ENCODE peak calls at places on chromosomes 3 and 15, in six cellular contexts. One of them, this sample, is unnamed.

GRCh38 chr15:40357723-40358491 is at the start of gene DISP2:
- DNase-seq in foreskin fibroblast: peak; percentile 92
- DNase-seq in activated CD8-positive, alpha-beta memory T cell treated with anti-CD3 and anti-CD28 coated beads for 4 hours: peak; percentile 71
- DNase-seq in activated B cell treated with CpG ODN at 0.5 μM for 24 hours: peak; percentile 93
- DNase-seq in HEK293T: peak; percentile 92
- DNase-seq in breast epithelium: peak; percentile 88
- DNase-seq in this sample: peak; percentile 75

GRCh38 chr15:85642693-85643058 is 152.0 kb downstream of the KLHL25 start:
- DNase-seq in breast epithelium: no peak
- DNase-seq in foreskin fibroblast: peak; percentile 24
- DNase-seq in activated CD8-positive, alpha-beta memory T cell treated with anti-CD3 and anti-CD28 coated beads for 4 hours: no peak
- DNase-seq in HEK293T: no peak
- DNase-seq in activated B cell treated with CpG ODN at 0.5 μM for 24 hours: no peak
- DNase-seq in this sample: no peak

GRCh38 chr3:119580148-119580760 is 962 bp downstream of the ADPRH start:
- DNase-seq in foreskin fibroblast: peak; percentile 45
- DNase-seq in HEK293T: no peak
- DNase-seq in activated B cell treated with CpG ODN at 0.5 μM for 24 hours: peak; percentile 42
- DNase-seq in activated CD8-positive, alpha-beta memory T cell treated with anti-CD3 and anti-CD28 coated beads for 4 hours: no peak
- DNase-seq in breast epithelium: no peak
- DNase-seq in this sample: peak; percentile 11

GRCh38 chr15:79602731-79603130 is 170.6 kb downstream of the MINAR1 start:
- DNase-seq in foreskin fibroblast: no peak
- DNase-seq in HEK293T: no peak
- DNase-seq in activated B cell treated with CpG ODN at 0.5 μM for 24 hours: no peak
- DNase-seq in breast epithelium: no peak
- DNase-seq in activated CD8-positive, alpha-beta memory T cell treated with anti-CD3 and anti-CD28 coated beads for 4 hours: no peak
- DNase-seq in this sample: no peak

GRCh38 chr15:60390931-60391501 is 6.8 kb downstream of the ANXA2 start:
- DNase-seq in HEK293T: no peak
- DNase-seq in foreskin fibroblast: peak; percentile 95
- DNase-seq in activated CD8-positive, alpha-beta memory T cell treated with anti-CD3 and anti-CD28 coated beads for 4 hours: no peak
- DNase-seq in breast epithelium: no peak
- DNase-seq in activated B cell treated with CpG ODN at 0.5 μM for 24 hours: no peak
- DNase-seq in this sample: no peak

GRCh38 chr3:66001626-66002025 is 37.1 kb downstream of the MAGI1 start:
- DNase-seq in HEK293T: no peak
- DNase-seq in activated CD8-positive, alpha-beta memory T cell treated with anti-CD3 and anti-CD28 coated beads for 4 hours: no peak
- DNase-seq in breast epithelium: no peak
- DNase-seq in foreskin fibroblast: no peak
- DNase-seq in activated B cell treated with CpG ODN at 0.5 μM for 24 hours: no peak
- DNase-seq in this sample: no peak

GRCh38 chr15:79035111-79035601 is 55.4 kb downstream of the RASGRF1 start:
- DNase-seq in activated B cell treated with CpG ODN at 0.5 μM for 24 hours: no peak
- DNase-seq in breast epithelium: no peak
- DNase-seq in activated CD8-positive, alpha-beta memory T cell treated with anti-CD3 and anti-CD28 coated beads for 4 hours: no peak
- DNase-seq in foreskin fibroblast: peak; percentile 28
- DNase-seq in HEK293T: no peak
- DNase-seq in this sample: no peak

GRCh38 chr3:69452295-69452694 is 66.4 kb upstream of the FRMD4B start:
- DNase-seq in activated CD8-positive, alpha-beta memory T cell treated with anti-CD3 and anti-CD28 coated beads for 4 hours: no peak
- DNase-seq in HEK293T: no peak
- DNase-seq in activated B cell treated with CpG ODN at 0.5 μM for 24 hours: no peak
- DNase-seq in breast epithelium: no peak
- DNase-seq in foreskin fibroblast: no peak
- DNase-seq in this sample: no peak

GRCh38 chr3:4351164-4351855 is 48.1 kb downstream of the SETMAR start:
- DNase-seq in breast epithelium: no peak
- DNase-seq in HEK293T: no peak
- DNase-seq in activated B cell treated with CpG ODN at 0.5 μM for 24 hours: no peak
- DNase-seq in foreskin fibroblast: peak; percentile 50
- DNase-seq in activated CD8-positive, alpha-beta memory T cell treated with anti-CD3 and anti-CD28 coated beads for 4 hours: peak; percentile 25
- DNase-seq in this sample: no peak

GRCh38 chr3:30770387-30770786 is 124.1 kb downstream of the GADL1 start:
- DNase-seq in foreskin fibroblast: peak; percentile 98
- DNase-seq in breast epithelium: no peak
- DNase-seq in activated CD8-positive, alpha-beta memory T cell treated with anti-CD3 and anti-CD28 coated beads for 4 hours: no peak
- DNase-seq in HEK293T: no peak
- DNase-seq in activated B cell treated with CpG ODN at 0.5 μM for 24 hours: no peak
- DNase-seq in this sample: no peak

GRCh38 chr3:154795582-154795981 is 284.5 kb upstream of the MME start:
- DNase-seq in foreskin fibroblast: peak; percentile 95
- DNase-seq in breast epithelium: no peak
- DNase-seq in activated B cell treated with CpG ODN at 0.5 μM for 24 hours: no peak
- DNase-seq in HEK293T: no peak
- DNase-seq in activated CD8-positive, alpha-beta memory T cell treated with anti-CD3 and anti-CD28 coated beads for 4 hours: no peak
- DNase-seq in this sample: no peak

GRCh38 chr3:72114773-72115172 is 329.8 kb upstream of the PROK2 start:
- DNase-seq in foreskin fibroblast: no peak
- DNase-seq in HEK293T: no peak
- DNase-seq in activated CD8-positive, alpha-beta memory T cell treated with anti-CD3 and anti-CD28 coated beads for 4 hours: no peak
- DNase-seq in activated B cell treated with CpG ODN at 0.5 μM for 24 hours: no peak
- DNase-seq in breast epithelium: no peak
- DNase-seq in this sample: no peak

GRCh38 chr3:46852839-46853355 is 10.3 kb downstream of the MYL3 start:
- DNase-seq in activated CD8-positive, alpha-beta memory T cell treated with anti-CD3 and anti-CD28 coated beads for 4 hours: no peak
- DNase-seq in breast epithelium: no peak
- DNase-seq in activated B cell treated with CpG ODN at 0.5 μM for 24 hours: no peak
- DNase-seq in HEK293T: no peak
- DNase-seq in foreskin fibroblast: no peak
- DNase-seq in this sample: no peak

GRCh38 chr15:55267401-55268053 is 22.1 kb downstream of the RAB27A start:
- DNase-seq in breast epithelium: no peak
- DNase-seq in HEK293T: no peak
- DNase-seq in foreskin fibroblast: peak; percentile 23
- DNase-seq in activated CD8-positive, alpha-beta memory T cell treated with anti-CD3 and anti-CD28 coated beads for 4 hours: peak; percentile 47
- DNase-seq in activated B cell treated with CpG ODN at 0.5 μM for 24 hours: peak; percentile 39
- DNase-seq in this sample: peak; percentile 75

GRCh38 chr3:51935886-51936755 is 5.6 kb downstream of the RRP9 start:
- DNase-seq in foreskin fibroblast: no peak
- DNase-seq in activated B cell treated with CpG ODN at 0.5 μM for 24 hours: peak; percentile 12
- DNase-seq in HEK293T: no peak
- DNase-seq in breast epithelium: no peak
- DNase-seq in activated CD8-positive, alpha-beta memory T cell treated with anti-CD3 and anti-CD28 coated beads for 4 hours: no peak
- DNase-seq in this sample: no peak

GRCh38 chr3:179949428-179949827 is 87.3 kb downstream of the PEX5L start:
- DNase-seq in HEK293T: no peak
- DNase-seq in activated CD8-positive, alpha-beta memory T cell treated with anti-CD3 and anti-CD28 coated beads for 4 hours: no peak
- DNase-seq in activated B cell treated with CpG ODN at 0.5 μM for 24 hours: no peak
- DNase-seq in foreskin fibroblast: no peak
- DNase-seq in breast epithelium: no peak
- DNase-seq in this sample: no peak

GRCh38 chr3:26279091-26279490 is 343.5 kb upstream of the LRRC3B start:
- DNase-seq in activated CD8-positive, alpha-beta memory T cell treated with anti-CD3 and anti-CD28 coated beads for 4 hours: no peak
- DNase-seq in foreskin fibroblast: no peak
- DNase-seq in HEK293T: no peak
- DNase-seq in breast epithelium: no peak
- DNase-seq in activated B cell treated with CpG ODN at 0.5 μM for 24 hours: no peak
- DNase-seq in this sample: no peak

GRCh38 chr3:102530443-102531195 is 95.8 kb downstream of the ZPLD1 start:
- DNase-seq in HEK293T: no peak
- DNase-seq in breast epithelium: no peak
- DNase-seq in foreskin fibroblast: peak; percentile 19
- DNase-seq in activated B cell treated with CpG ODN at 0.5 μM for 24 hours: no peak
- DNase-seq in activated CD8-positive, alpha-beta memory T cell treated with anti-CD3 and anti-CD28 coated beads for 4 hours: no peak
- DNase-seq in this sample: no peak

GRCh38 chr3:35439626-35440025 is 199.7 kb upstream of the ARPP21 start:
- DNase-seq in HEK293T: no peak
- DNase-seq in breast epithelium: no peak
- DNase-seq in activated B cell treated with CpG ODN at 0.5 μM for 24 hours: no peak
- DNase-seq in foreskin fibroblast: no peak
- DNase-seq in activated CD8-positive, alpha-beta memory T cell treated with anti-CD3 and anti-CD28 coated beads for 4 hours: no peak
- DNase-seq in this sample: no peak

This sample was measured in T-cell.